ENCODE peak calls at places on chromosomes 4 and X, in six cellular contexts. E is left lung, F is cardiac muscle cell, A is mammary epithelial cell, K is SK-N-SH, Q is spleen. S is an unnamed sample.

GRCh38 chrX:86349115-86349514 is 200.9 kb downstream of the DACH2 start:
- DNase-seq in E (no peak), Q (no peak), F (no peak), A (no peak), K (no peak), S (no peak)

GRCh38 chrX:18920079-18920478 is 63.8 kb downstream of the PHKA2 start:
- DNase-seq in F (no peak), Q (no peak), A (no peak), K (no peak), E (no peak), S (no peak)

GRCh38 chr4:23827971-23828680 is 61.7 kb downstream of the PPARGC1A start:
- DNase-seq in A (no peak), Q (no peak), F (no peak), E (no peak), K (no peak), S (no peak)

GRCh38 chr4:31360786-31361185 is 640.6 kb downstream of the PCDH7 start:
- DNase-seq in K (no peak), E (no peak), A (no peak), Q (no peak), F (no peak), S (no peak)

GRCh38 chrX:11305641-11306040 is 12.4 kb downstream of the AMELX start:
- DNase-seq in F (no peak), Q (no peak), K (no peak), E (no peak), A (no peak), S (no peak)

GRCh38 chr4:26821677-26822503 is 38.8 kb upstream of the STIM2 start:
- DNase-seq in K (no peak), F (no peak), E (no peak), Q (no peak), A (no peak), S (no peak)

GRCh38 chrX:151488677-151489076 is 74.8 kb upstream of the PASD1 start:
- DNase-seq in E (no peak), Q (no peak), F (peak; percentile 2), A (peak; percentile 5), K (peak; percentile 5), S (peak; percentile 21)

GRCh38 chr4:84167089-84167488 is 332.0 kb downstream of the NKX6-1 start:
- DNase-seq in Q (no peak), F (no peak), A (no peak), K (no peak), E (no peak), S (no peak)

GRCh38 chrX:105837227-105837626 is 14.9 kb downstream of the NRK start:
- DNase-seq in A (peak; percentile 77), E (peak; percentile 46), K (no peak), Q (no peak), F (peak; percentile 46), S (no peak)

GRCh38 chrX:134075894-134076718 is 90.7 kb upstream of the GPC3 start:
- DNase-seq in K (no peak), E (no peak), A (no peak), Q (no peak), F (no peak), S (no peak)

GRCh38 chrX:48514126-48514806 is 5.5 kb downstream of the PORCN start:
- DNase-seq in K (no peak), E (no peak), A (peak; percentile 55), Q (no peak), F (no peak), S (no peak)

GRCh38 chr4:155708782-155709181 is 42.1 kb downstream of the GUCY1A1 start:
- DNase-seq in A (no peak), Q (no peak), F (no peak), K (no peak), E (no peak), S (no peak)

GRCh38 chr4:113146876-113147358 is 97.5 kb downstream of the ANK2 start:
- DNase-seq in K (no peak), Q (no peak), A (no peak), F (no peak), E (no peak), S (no peak)

GRCh38 chr4:121200795-121201472 is 36.8 kb upstream of the TNIP3 start:
- DNase-seq in K (no peak), F (no peak), E (no peak), A (no peak), Q (no peak), S (no peak)

GRCh38 chrX:47232803-47233332 is at the start of gene USP11:
- DNase-seq in Q (no peak), E (peak; percentile 47), F (peak; percentile 75), A (no peak), K (peak; percentile 78), S (peak; percentile 47)

GRCh38 chr4:141771889-141772830 is 135.8 kb downstream of the IL15 start:
- DNase-seq in A (no peak), Q (no peak), E (no peak), K (no peak), F (no peak), S (no peak)

GRCh38 chr4:142121951-142122350 is 485.6 kb downstream of the IL15 start:
- DNase-seq in E (no peak), K (no peak), A (no peak), F (no peak), Q (no peak), S (peak; percentile 9)

DNA sequence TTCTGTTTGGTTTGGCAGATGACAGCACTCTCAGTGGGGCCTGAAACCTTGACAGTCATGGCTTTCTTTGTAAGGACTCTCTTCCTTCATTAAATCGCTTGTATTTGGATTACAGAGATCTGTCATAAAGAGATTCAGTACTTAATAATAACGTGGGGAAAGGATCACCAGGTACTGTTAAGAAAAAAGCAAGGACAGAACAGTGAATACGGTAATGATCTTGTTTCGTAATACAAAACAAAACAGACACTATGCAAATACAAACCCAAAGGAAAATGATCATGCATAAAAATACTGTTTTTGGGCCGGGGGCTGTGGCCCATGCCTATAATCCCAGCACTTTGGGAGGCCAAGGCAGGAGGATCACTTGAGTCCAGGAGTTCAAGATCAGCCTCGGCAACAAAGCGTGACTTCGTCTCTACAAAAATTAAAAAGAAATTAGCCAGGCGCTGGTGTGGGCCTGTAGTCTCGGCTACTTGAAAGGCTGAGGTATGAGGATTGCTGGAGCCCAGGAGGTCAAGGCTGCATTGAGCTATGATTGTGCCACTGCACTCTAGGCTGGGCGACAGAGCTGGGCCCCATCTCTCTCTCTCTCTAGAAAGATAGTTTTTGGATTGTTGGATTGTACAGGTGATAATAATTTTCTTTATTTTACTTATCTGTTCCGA is 64.6 kb downstream of the TRAPPC11 start:
- DNase-seq in F (no peak), Q (no peak), K (no peak), E (no peak), A (no peak), S (no peak)
- H3K4me3 ChIP-seq in F (no peak overlapping the region), Q (peak overlapping the region; percentile 43), K (no peak overlapping the region), E (no peak overlapping the region), A (no peak overlapping the region), S (no peak overlapping the region)

GRCh38 chr4:172270421-172270820 is 457.2 kb downstream of the GALNTL6 start:
- DNase-seq in Q (no peak), E (no peak), K (no peak), F (peak; percentile 7), A (peak; percentile 24), S (peak; percentile 9)
- TF ChIP-seq CTCF in Q (no peak), E (no peak), K (no peak), F (no peak), A (no peak), S (no peak)

GRCh38 chrX:146409528-146409927 is 400.0 kb upstream of the CXorf51B start:
- DNase-seq in Q (no peak), A (no peak), E (no peak), F (no peak), K (no peak), S (no peak)
- H3K9me3 ChIP-seq in Q (no peaks in the 10 kb centered on the region), A (peaks cover 7% of the 10 kb centered on the region), E (no peaks in the 10 kb centered on the region), F (no peaks in the 10 kb centered on the region), K (peaks cover 3% of the 10 kb centered on the region), S (no peaks in the 10 kb centered on the region)

GRCh38 chr4:140719022-140719421 is 37.2 kb downstream of the TBC1D9 start:
- DNase-seq in E (no peak), K (no peak), A (peak; percentile 29), Q (no peak), F (no peak), S (no peak)

GRCh38 chr4:140718240-140718639 is 37.9 kb downstream of the TBC1D9 start:
- DNase-seq in Q (no peak), K (no peak), E (no peak), F (no peak), A (peak; percentile 61), S (no peak)

GRCh38 chr4:140719693-140720092 is 36.5 kb downstream of the TBC1D9 start:
- DNase-seq in K (no peak), Q (no peak), A (no peak), E (no peak), F (no peak), S (no peak)

GRCh38 chr4:140715121-140715520 is 41.1 kb downstream of the TBC1D9 start:
- DNase-seq in Q (no peak), K (no peak), F (no peak), A (no peak), E (no peak), S (no peak)

GRCh38 chr4:140717313-140717712 is 38.9 kb downstream of the TBC1D9 start:
- DNase-seq in Q (no peak), F (no peak), E (no peak), K (no peak), A (no peak), S (no peak)
- H3K4me3 ChIP-seq in Q (no peak overlapping the region), F (no peak overlapping the region), E (no peak overlapping the region), K (peak overlapping the region; percentile 30), A (no peak overlapping the region), S (no peak overlapping the region)

GRCh38 chr4:88090898-88091297 is 67.5 kb downstream of the ABCG2 start:
- DNase-seq in F (no peak), Q (no peak), A (no peak), E (no peak), K (no peak), S (no peak)
- TF ChIP-seq CTCF in F (no peak), Q (no peak), A (no peak), E (no peak), K (no peak), S (no peak)

GRCh38 chr4:19117022-19117421 is 1095.5 kb upstream of the LCORL start:
- DNase-seq in E (no peak), K (no peak), F (no peak), A (no peak), Q (no peak), S (no peak)
- H3K9me3 ChIP-seq in E (no peaks in the 10 kb centered on the region), K (no peaks in the 10 kb centered on the region), F (no peaks in the 10 kb centered on the region), A (no peaks in the 10 kb centered on the region), Q (no peaks in the 10 kb centered on the region), S (no peaks in the 10 kb centered on the region)

GRCh38 chr4:76624271-76624681 is 189.2 kb downstream of the SHROOM3 start:
- DNase-seq in E (peak; percentile 52), F (no peak), K (no peak), Q (no peak), A (peak; percentile 94), S (no peak)
- H3K4me3 ChIP-seq in E (no peak overlapping the region), F (no peak overlapping the region), K (no peak overlapping the region), Q (no peak overlapping the region), A (no peak overlapping the region), S (no peak overlapping the region)

DNA sequence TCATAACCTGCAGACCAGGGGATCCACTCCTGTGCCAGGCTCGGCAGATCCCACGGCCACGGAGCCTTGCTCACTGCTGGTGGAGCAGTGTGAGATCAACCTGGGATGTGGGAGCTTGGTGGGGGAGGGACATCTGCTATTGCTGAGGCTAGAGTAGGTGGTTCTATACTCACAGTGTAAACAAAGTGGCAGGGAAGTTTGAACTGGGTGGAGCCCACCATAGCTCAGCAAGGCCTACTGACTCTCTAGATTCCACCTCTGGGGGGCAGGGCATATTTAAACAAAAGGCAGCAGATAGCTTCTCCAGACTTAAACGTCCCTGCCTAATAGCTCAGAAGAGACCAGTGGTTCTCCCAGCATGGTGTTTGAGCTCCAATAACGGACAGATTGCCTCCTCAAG is 54.7 kb upstream of the EPHA5 start:
- DNase-seq in E (no peak), Q (no peak), K (no peak), F (no peak), A (no peak), S (no peak)
- TF ChIP-seq CTCF in E (no peak), Q (no peak), K (no peak), F (no peak), A (no peak), S (no peak)

S was measured in BE2C.